ENCODE peak calls at places on chromosome 20, in seven cellular contexts. C is HCT116, R is H1, U is K562, B is SK-N-SH, Q is GM12878, O is HepG2. G is an unnamed sample.
A peak's percentile ranks its signal among the peaks of the same experiment; 100 is the strongest.

GRCh38 chr20:11373391-11373790 is 544.3 kb upstream of the BTBD3 start:
- DNase-seq in C (no peak), R (no peak), U (no peak), B (no peak), Q (no peak), O (no peak), G (no peak)

GRCh38 chr20:48803522-48804053 is 24.2 kb downstream of the PREX1 start:
- DNase-seq in C (no peak), R (no peak), U (no peak), B (no peak), Q (no peak), O (no peak), G (no peak)

GRCh38 chr20:8361008-8361652 is 229.1 kb downstream of the PLCB1 start:
- DNase-seq in C (no peak), R (no peak), U (no peak), B (no peak), Q (peak; percentile 17), O (no peak), G (no peak)

GRCh38 chr20:9617940-9618339 is 103.5 kb downstream of the LAMP5 start:
- DNase-seq in C (peak; percentile 61), R (no peak), U (no peak), B (peak; percentile 34), Q (no peak), O (peak; percentile 58), G (peak; percentile 50)

GRCh38 chr20:46027245-46027853 is 1.7 kb upstream of the SLC12A5 start:
- DNase-seq in C (no peak), R (peak; percentile 57), U (peak; percentile 54), B (no peak), Q (no peak), O (peak; percentile 63), G (peak; percentile 89)

GRCh38 chr20:62832951-62833391 is 16.1 kb downstream of the COL9A3 start:
- DNase-seq in C (no peak), R (no peak), U (no peak), B (peak; percentile 69), Q (no peak), O (no peak), G (no peak)

GRCh38 chr20:33482581-33482980 is 7.3 kb upstream of the CBFA2T2 start:
- DNase-seq in C (no peak), R (no peak), U (no peak), B (no peak), Q (no peak), O (no peak), G (no peak)

GRCh38 chr20:61438285-61438684 is 186.2 kb downstream of the CDH4 start:
- DNase-seq in C (no peak), R (no peak), U (no peak), B (no peak), Q (no peak), O (no peak), G (no peak)

GRCh38 chr20:39851459-39851858 is 837.6 kb downstream of the MAFB start:
- DNase-seq in C (no peak), R (no peak), U (no peak), B (no peak), Q (no peak), O (no peak), G (no peak)

GRCh38 chr20:19936801-19937583 is 80.2 kb upstream of the NAA20 start:
- DNase-seq in C (no peak), R (no peak), U (no peak), B (no peak), Q (no peak), O (no peak), G (no peak)

GRCh38 chr20:13898012-13898612 is 92.3 kb downstream of the SEL1L2 start:
- DNase-seq in C (peak; percentile 2), R (no peak), U (no peak), B (peak; percentile 29), Q (no peak), O (peak; percentile 53), G (peak; percentile 53)

GRCh38 chr20:61414455-61414991 is 162.5 kb downstream of the CDH4 start:
- DNase-seq in C (no peak), R (no peak), U (no peak), B (peak; percentile 70), Q (no peak), O (no peak), G (no peak)

GRCh38 chr20:57685134-57685851 is 24.5 kb downstream of the PMEPA1 start:
- DNase-seq in C (no peak), R (no peak), U (no peak), B (peak; percentile 65), Q (no peak), O (no peak), G (no peak)

GRCh38 chr20:13288357-13288756 is 67.3 kb downstream of the ISM1 start:
- DNase-seq in C (no peak), R (no peak), U (no peak), B (peak; percentile 48), Q (no peak), O (peak; percentile 21), G (no peak)

GRCh38 chr20:32606790-32607189 is 21.7 kb upstream of the NOL4L start:
- DNase-seq in C (no peak), R (no peak), U (no peak), B (no peak), Q (no peak), O (no peak), G (no peak)

GRCh38 chr20:57374931-57375651 is 16.1 kb upstream of the RBM38 start:
- DNase-seq in C (no peak), R (no peak), U (no peak), B (no peak), Q (no peak), O (no peak), G (no peak)

GRCh38 chr20:57991211-57991841 is 237.1 kb downstream of the ANKRD60 start:
- DNase-seq in C (no peak), R (no peak), U (no peak), B (peak; percentile 57), Q (no peak), O (no peak), G (no peak)

GRCh38 chr20:59316911-59317310 is 16.5 kb downstream of the EDN3 start:
- DNase-seq in C (no peak), R (no peak), U (no peak), B (no peak), Q (no peak), O (no peak), G (no peak)

GRCh38 chr20:44019638-44020335 is 105.1 kb downstream of the TOX2 start:
- DNase-seq in C (no peak), R (no peak), U (no peak), B (no peak), Q (no peak), O (no peak), G (no peak)

GRCh38 chr20:58665606-58666005 is 14.5 kb downstream of the STX16 start:
- DNase-seq in C (no peak), R (peak; percentile 34), U (no peak), B (no peak), Q (no peak), O (no peak), G (no peak)

GRCh38 chr20:43916875-43917371 is 2.3 kb downstream of the TOX2 start:
- DNase-seq in C (no peak), R (no peak), U (no peak), B (no peak), Q (peak; percentile 23), O (no peak), G (no peak)

GRCh38 chr20:62353289-62354030 is 13.7 kb downstream of the LAMA5 start:
- DNase-seq in C (no peak), R (no peak), U (no peak), B (no peak), Q (no peak), O (peak; percentile 56), G (no peak)

GRCh38 chr20:45110301-45110700 is 4.7 kb downstream of the WFDC5 start:
- DNase-seq in C (no peak), R (peak; percentile 42), U (no peak), B (no peak), Q (no peak), O (no peak), G (no peak)

GRCh38 chr20:58978351-58979190 is 2.5 kb upstream of the NELFCD start:
- DNase-seq in C (no peak), R (no peak), U (no peak), B (no peak), Q (no peak), O (no peak), G (no peak)

GRCh38 chr20:62355527-62356142 is 11.5 kb downstream of the LAMA5 start:
- DNase-seq in C (no peak), R (no peak), U (no peak), B (no peak), Q (no peak), O (peak; percentile 65), G (no peak)

GRCh38 chr20:1330075-1330830 is 1.3 kb upstream of the SDCBP2 start:
- DNase-seq in C (no peak), R (peak; percentile 13), U (no peak), B (peak; percentile 3), Q (peak; percentile 63), O (no peak), G (no peak)

DNA sequence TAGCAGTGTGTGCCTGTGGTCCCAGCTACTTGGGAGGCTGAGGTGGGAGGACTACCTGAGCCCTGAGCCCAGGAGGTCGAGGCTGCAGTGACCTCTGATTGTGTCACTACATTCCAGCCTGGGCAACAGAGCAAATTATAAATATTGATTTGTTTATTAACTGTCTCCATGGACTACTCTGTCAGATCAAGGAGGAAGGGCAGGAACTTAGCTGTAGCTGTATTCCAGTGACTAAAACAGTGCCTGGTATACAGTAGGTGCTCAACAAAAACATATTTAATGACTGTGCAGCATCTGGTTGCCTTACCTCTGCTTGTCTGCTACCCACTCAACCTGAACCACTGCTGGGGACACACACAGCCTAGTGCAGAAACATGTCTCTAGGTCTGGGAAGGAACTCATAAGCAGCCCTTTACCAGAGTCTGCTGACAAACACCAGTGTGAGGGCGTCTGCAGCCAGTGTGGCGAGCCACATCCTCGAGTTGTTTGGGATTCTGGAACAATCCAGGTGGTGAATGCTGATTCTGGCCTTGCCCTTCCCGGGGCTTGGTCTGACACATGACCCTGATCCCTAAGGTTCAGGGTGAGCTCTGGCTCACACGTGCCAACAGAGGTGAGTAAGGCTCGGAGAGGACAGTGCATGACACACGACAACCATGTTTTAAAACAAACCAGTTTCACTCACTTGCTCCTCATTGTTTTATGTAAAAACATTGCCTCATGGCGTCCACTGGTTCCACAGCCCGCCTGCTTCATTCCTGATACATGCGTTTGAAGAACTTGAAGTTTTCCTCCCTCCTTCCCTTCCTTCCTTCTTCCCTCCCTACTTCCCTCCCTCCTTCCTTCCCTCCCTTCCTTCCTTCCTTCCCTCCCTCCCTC is 117.9 kb upstream of the ZNF217 start:
- DNase-seq in C (no peak), R (no peak), U (no peak), B (no peak), Q (no peak), O (peak; percentile 69), G (peak; percentile 28)
- TF ChIP-seq JUND in C (no peak), R (no peak), U (no peak), B (no peak), Q (no peak), O (peak; percentile 34), G (no peak)

GRCh38 chr20:38434310-38434741 is 802 bp downstream of the SNHG17 start:
- DNase-seq in C (no peak), R (no peak), U (peak; percentile 57), B (peak; percentile 43), Q (no peak), O (no peak), G (no peak)
- TF ChIP-seq JUND in C (no peak), R (no peak), U (no peak), B (no peak), Q (no peak), O (no peak), G (no peak)

GRCh38 chr20:41100001-41100480 is 37.3 kb upstream of the PLCG1 start:
- DNase-seq in C (no peak), R (no peak), U (no peak), B (no peak), Q (no peak), O (no peak), G (no peak)
- TF ChIP-seq JUND in C (no peak), R (no peak), U (no peak), B (no peak), Q (no peak), O (no peak), G (no peak)

GRCh38 chr20:53510266-53510665 is 83.4 kb downstream of the ZNF217 start:
- DNase-seq in C (no peak), R (peak; percentile 14), U (no peak), B (no peak), Q (no peak), O (no peak), G (no peak)
- TF ChIP-seq JUND in C (no peak), R (no peak), U (no peak), B (no peak), Q (no peak), O (no peak), G (no peak)